ENCODE peak calls at places on chromosomes 11 and 22, in five cellular contexts. K is right lobe of liver, O is fibroblast of lung, C is thyroid gland, M is mucosa of descending colon. N is an unnamed sample. For H3K4me1, the result is how much of the 10 kb centered on the place peaks cover.

GRCh38 chr22:29742319-29742718 is 22.5 kb downstream of the CABP7 start:
- DNase-seq in K (no peak), O (no peak), C (no peak), M (no peak), N (no peak)

GRCh38 chr11:128026596-128026995 is 560.8 kb downstream of the ETS1 start:
- DNase-seq in K (peak), O (peak), C (no peak), M (no peak), N (no peak)

GRCh38 chr11:6635082-6635932 is 16.1 kb upstream of the TPP1 start:
- DNase-seq in K (peak), O (no peak), C (no peak), M (peak), N (peak)

GRCh38 chr22:36253523-36254490 is 874 bp downstream of the APOL1 start:
- DNase-seq in K (peak), O (no peak), C (peak), M (peak), N (no peak)

GRCh38 chr22:39833610-39834009 is 60.0 kb downstream of the ENTHD1 start:
- DNase-seq in K (no peak), O (no peak), C (no peak), M (no peak), N (no peak)

GRCh38 chr11:47333886-47334443 is 18.5 kb downstream of the MYBPC3 start:
- DNase-seq in K (no peak), O (no peak), C (no peak), M (no peak), N (no peak)

GRCh38 chr11:113877673-113878060 is 2.3 kb upstream of the USP28 start:
- DNase-seq in K (no peak), O (no peak), C (no peak), M (no peak), N (no peak)

GRCh38 chr11:10838906-10839305 is 18.9 kb downstream of the ZBED5 start:
- DNase-seq in K (no peak), O (no peak), C (no peak), M (no peak), N (no peak)

GRCh38 chr22:39215430-39216142 is 29.2 kb downstream of the PDGFB start:
- DNase-seq in K (no peak), O (no peak), C (no peak), M (no peak), N (peak)

GRCh38 chr22:24106385-24107381 is 74.6 kb upstream of the SUSD2 start:
- DNase-seq in K (no peak), O (no peak), C (peak), M (peak), N (peak)

GRCh38 chr22:22737590-22737989 is 93.2 kb downstream of the GGTLC2 start:
- DNase-seq in K (no peak), O (no peak), C (no peak), M (no peak), N (no peak)

GRCh38 chr11:93936416-93936815 is 84.7 kb upstream of the HEPHL1 start:
- DNase-seq in K (no peak), O (no peak), C (peak), M (no peak), N (no peak)

GRCh38 chr11:15035283-15035682 is 38.1 kb upstream of the CALCB start:
- DNase-seq in K (no peak), O (no peak), C (no peak), M (no peak), N (no peak)

GRCh38 chr11:34075178-34075820 is 23.8 kb downstream of the CAPRIN1 start:
- DNase-seq in K (no peak), O (peak), C (no peak), M (no peak), N (no peak)

GRCh38 chr11:119166368-119167076 is 2.0 kb upstream of the NLRX1 start:
- DNase-seq in K (no peak), O (peak), C (peak), M (no peak), N (peak)

GRCh38 chr22:36323182-36323854 is 64.4 kb downstream of the MYH9 start:
- DNase-seq in K (no peak), O (peak), C (peak), M (no peak), N (peak)

DNA sequence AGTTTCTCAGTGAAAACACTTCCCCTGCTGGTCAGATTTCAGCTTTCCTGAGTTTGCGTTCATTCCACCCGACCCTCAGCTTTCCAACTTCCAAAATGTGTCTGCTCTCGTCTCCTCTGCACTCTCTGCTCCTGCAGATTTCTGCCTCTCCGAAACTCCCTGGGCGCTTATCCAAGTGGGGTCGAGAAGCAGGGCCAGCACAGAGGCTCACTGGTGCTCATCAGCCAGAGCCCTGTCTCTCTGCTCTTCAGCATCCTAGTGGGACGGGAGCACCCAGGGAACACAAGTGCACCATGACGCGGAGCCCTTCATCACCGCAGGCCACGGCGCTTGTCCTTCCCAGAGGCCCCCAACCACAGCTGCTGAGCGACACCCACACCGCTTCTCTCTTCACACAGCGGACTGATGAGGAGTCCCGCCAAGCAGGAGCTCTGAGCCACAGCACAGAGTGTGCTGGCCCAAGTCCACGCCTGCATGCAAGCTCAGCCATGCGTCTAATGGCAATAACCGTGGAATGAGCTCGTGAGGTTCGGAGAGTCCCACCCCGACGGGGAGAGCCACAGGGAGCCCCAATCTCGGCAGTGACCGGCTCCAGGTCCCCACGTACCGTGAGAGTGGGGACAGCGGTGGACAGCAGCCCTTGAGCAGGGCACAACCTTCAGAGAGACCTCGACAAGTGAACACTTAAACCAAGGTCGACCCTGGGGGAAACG is 27.9 kb upstream of the MOB2 start:
- DNase-seq in K (no peak), O (peak), C (peak), M (no peak), N (peak)
- H3K4me1 ChIP-seq in K (under half), O (under half), C (under half), M (under half), N (half or more)

DNA sequence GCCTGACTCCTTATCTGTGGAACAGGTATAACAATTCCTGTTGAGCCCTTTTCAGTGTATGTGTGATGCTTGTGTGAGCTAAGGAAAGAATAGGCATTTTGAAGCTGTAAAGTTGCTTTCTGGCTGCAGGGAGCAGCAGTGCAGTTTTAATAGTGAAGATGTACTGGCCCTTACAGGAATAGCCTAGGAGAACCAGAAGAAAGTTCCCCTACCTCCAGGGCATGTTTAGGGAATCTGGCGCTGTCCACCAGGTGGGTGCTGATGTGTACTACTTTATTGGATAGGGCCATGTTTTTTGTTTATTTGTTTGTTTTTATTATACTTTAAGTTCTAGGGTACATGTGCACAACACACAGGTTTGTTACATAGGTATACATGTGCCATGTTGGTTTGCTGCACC is 11.5 kb downstream of the BMAL1 start:
- DNase-seq in K (no peak), O (peak), C (no peak), M (peak), N (no peak)
- TF ChIP-seq CTCF in K (no peak), O (no peak), C (no peak), M (no peak), N (no peak)

DNA sequence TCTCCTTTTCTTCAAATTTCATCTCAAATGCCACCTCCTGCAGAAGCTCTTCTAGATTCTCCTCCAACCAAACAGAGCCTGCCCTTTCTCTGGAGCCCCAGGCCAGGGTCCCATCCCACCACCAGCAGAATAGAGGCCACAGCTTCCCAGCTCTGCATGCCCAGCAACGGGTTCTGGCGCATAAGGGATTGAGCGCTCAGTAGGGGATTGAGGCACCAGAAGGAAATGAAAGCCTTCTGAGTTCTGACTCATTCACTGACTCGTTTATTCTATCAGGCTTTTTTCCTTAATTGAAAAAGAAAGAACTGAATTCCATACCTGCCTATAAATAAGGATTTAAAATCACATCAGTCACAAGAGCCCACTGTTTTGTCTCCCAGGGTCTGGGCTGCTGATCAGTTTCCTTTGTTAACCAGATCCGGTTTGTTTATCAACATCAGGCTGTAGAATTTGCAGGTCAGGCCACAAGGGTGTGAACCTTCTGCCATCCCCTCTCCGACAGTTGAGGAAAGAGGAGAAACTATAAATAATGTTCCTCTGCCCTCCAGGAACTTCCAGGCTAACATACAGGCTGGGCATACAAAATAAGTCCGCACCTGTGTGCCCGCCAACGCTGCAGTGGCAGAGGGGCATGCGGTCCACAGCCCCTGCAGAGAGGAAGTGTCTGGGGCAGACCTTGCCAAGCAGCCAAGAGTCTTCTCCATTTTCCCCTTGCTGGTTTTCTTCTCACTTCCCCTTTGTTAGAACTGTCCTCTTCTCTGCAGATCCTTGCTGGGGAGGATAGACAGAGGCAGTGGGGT is 63.5 kb upstream of the PRDM11 start:
- DNase-seq in K (no peak), O (no peak), C (no peak), M (no peak), N (no peak)
- H3K4me1 ChIP-seq in K (under half), O (under half), C (under half), M (under half), N (under half)

GRCh38 chr22:19355413-19356157 is 64.1 kb upstream of the CLTCL1 start:
- DNase-seq in K (no peak), O (no peak), C (no peak), M (no peak), N (no peak)
- TF ChIP-seq CTCF in K (no peak), O (no peak), C (no peak), M (no peak), N (no peak)

GRCh38 chr11:122159861-122160260 is 43.8 kb upstream of the BLID start:
- DNase-seq in K (no peak), O (no peak), C (no peak), M (no peak), N (no peak)
- H3K4me1 ChIP-seq in K (under half), O (under half), C (under half), M (under half), N (under half)

DNA sequence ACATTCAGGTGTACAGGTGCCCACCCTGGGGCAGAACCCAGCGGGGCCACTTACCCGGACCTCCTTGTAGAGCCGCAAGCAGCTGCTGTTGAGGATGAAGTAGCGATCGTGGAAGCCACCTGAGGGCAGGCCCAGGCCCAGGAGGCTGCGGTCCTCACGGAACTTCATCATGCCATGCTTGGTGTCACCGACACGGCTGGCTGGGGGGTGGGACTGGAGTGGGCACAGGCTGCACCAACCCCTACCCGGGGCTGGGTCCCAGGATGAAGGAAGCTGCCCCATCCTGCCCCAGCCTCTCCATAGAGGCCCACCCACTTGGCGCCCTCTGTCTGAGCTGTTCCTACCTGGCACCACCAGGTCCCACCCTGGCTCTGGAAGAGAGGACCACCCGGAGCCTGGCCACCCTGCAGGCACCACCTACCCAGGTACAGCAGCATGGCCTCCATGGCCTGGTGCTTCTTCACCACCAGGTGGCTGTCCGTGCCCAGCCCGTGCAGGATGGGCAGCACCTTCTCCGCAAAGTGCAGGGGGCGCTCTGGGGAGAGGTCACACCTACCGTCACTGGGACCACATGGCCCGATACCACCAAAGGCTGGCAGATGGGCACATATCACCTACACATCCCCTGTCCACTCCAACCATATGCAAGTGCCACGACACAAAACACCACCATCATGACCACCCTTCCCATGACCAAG is 19.2 kb upstream of the PDE2A start:
- DNase-seq in K (no peak), O (no peak), C (no peak), M (no peak), N (no peak)
- TF ChIP-seq CTCF in K (no peak), O (no peak), C (no peak), M (no peak), N (no peak)

GRCh38 chr11:120208777-120209176 is 2.1 kb upstream of the OAF start:
- DNase-seq in K (no peak), O (peak), C (no peak), M (no peak), N (no peak)
- H3K4me1 ChIP-seq in K (under half), O (under half), C (under half), M (under half), N (under half)

GRCh38 chr11:19953909-19954308 is 206.4 kb downstream of the DBX1 start:
- DNase-seq in K (no peak), O (peak), C (no peak), M (no peak), N (no peak)
- TF ChIP-seq CTCF in K (peak), O (peak), C (no peak), M (no peak), N (peak)